ENCODE peak calls at places on chromosomes 5 and 9, in seven cellular contexts. W is foreskin fibroblast; V is NCI-H1092; A is neuronal stem cell; T is stimulated activated naive CD8-positive, alpha-beta T cell treated with anti-CD3 and anti-CD28 coated beads, Interleukin-15, Interleukin-2, amounts not matched to agents 100 U/mL and 50 U/mL, for 24 hours; G is posterior cingulate gyrus; I is stimulated activated CD8-positive, alpha-beta memory T cell treated with anti-CD3 and anti-CD28 coated beads, Interleukin-4, amount 100 ng/mL, for 4 hours. L is an unnamed sample.

GRCh38 chr9:38074441-38074943 is 5.5 kb upstream of the SHB start:
- DNase-seq in G (no peak), A (no peak), I (no peak), V (no peak), W (no peak), T (no peak), L (no peak)

GRCh38 chr5:146447734-146448380 is 724 bp downstream of the TCERG1 start:
- DNase-seq in T (peak), V (no peak), W (no peak), A (no peak), I (peak), G (no peak), L (no peak)

GRCh38 chr5:124783794-124784193 is 37.4 kb upstream of the ZNF608 start:
- DNase-seq in W (peak), T (no peak), I (no peak), G (no peak), V (no peak), A (no peak), L (no peak)

GRCh38 chr9:21286099-21286498 is 19.0 kb downstream of the IFNA5 start:
- DNase-seq in V (no peak), T (no peak), G (no peak), W (no peak), I (no peak), A (no peak), L (no peak)

GRCh38 chr5:135183464-135183863 is 149.4 kb upstream of the PITX1 start:
- DNase-seq in I (no peak), A (no peak), V (no peak), T (no peak), W (no peak), G (no peak), L (no peak)

GRCh38 chr5:8020861-8021514 is 152.0 kb downstream of the MTRR start:
- DNase-seq in I (no peak), W (no peak), G (no peak), V (no peak), T (no peak), A (no peak), L (no peak)

GRCh38 chr5:1652873-1653707 is 129.3 kb upstream of the LPCAT1 start:
- DNase-seq in T (no peak), W (no peak), V (no peak), A (no peak), G (peak), I (no peak), L (no peak)

GRCh38 chr9:13705913-13706312 is 426.4 kb upstream of the MPDZ start:
- DNase-seq in G (no peak), T (no peak), V (no peak), I (no peak), W (peak), A (no peak), L (no peak)

GRCh38 chr9:89996717-89997116 is 391.9 kb downstream of the GADD45G start:
- DNase-seq in V (no peak), G (no peak), W (no peak), A (no peak), I (no peak), T (peak), L (peak)

GRCh38 chr9:110047232-110047954 is 160.6 kb downstream of the C9orf152 start:
- DNase-seq in V (no peak), I (no peak), G (no peak), T (no peak), W (no peak), A (no peak), L (peak)

GRCh38 chr5:394671-395155 is 48.3 kb upstream of the EXOC3 start:
- DNase-seq in T (no peak), G (no peak), V (no peak), W (no peak), I (no peak), A (no peak), L (no peak)

GRCh38 chr5:84372066-84372700 is 12.5 kb downstream of the EDIL3 start:
- DNase-seq in V (no peak), A (no peak), T (no peak), G (no peak), W (no peak), I (no peak), L (no peak)

GRCh38 chr9:90142580-90142979 is 500.0 kb downstream of the DIRAS2 start:
- DNase-seq in I (no peak), T (peak), W (peak), V (peak), G (no peak), A (peak), L (peak)

GRCh38 chr5:171323007-171323406 is 14.0 kb downstream of the TLX3 start:
- DNase-seq in A (no peak), W (no peak), I (no peak), G (no peak), V (no peak), T (no peak), L (no peak)

GRCh38 chr9:99445920-99446319 is 223.8 kb downstream of the SEC61B start:
- DNase-seq in T (no peak), A (no peak), W (peak), G (no peak), I (no peak), V (no peak), L (no peak)

L was measured in SHP77.